ENCODE peak calls at places on chromosomes 3 and 15, in four cellular contexts. V is activated CD4-positive, alpha-beta T cell treated with anti-CD3 and anti-CD28 coated beads, Interleukin-2, amount 10 ng/mL, durations not matched to agents 7 days and 5 days; B is stimulated activated CD8-positive, alpha-beta memory T cell treated with anti-CD3 and anti-CD28 coated beads, Interleukin-4, amount 100 ng/mL, for 1 hour; E is neuronal stem cell. X is an unnamed sample.
A peak's percentile ranks its signal among the peaks of the same experiment; 100 is the strongest.

GRCh38 chr15:89052474-89052873 is 35.8 kb upstream of the ABHD2 start:
- DNase-seq in B (no peak), E (no peak), V (no peak), X (no peak)

GRCh38 chr3:107367353-107367752 is 9.9 kb upstream of the CCDC54 start:
- DNase-seq in V (peak; percentile 9), E (no peak), B (no peak), X (no peak)

GRCh38 chr3:10928961-10929471 is 63.5 kb upstream of the SLC6A1 start:
- DNase-seq in B (no peak), V (no peak), E (no peak), X (no peak)

GRCh38 chr15:45829336-45830153 is 194.7 kb downstream of the SQOR start:
- DNase-seq in V (no peak), B (no peak), E (no peak), X (no peak)

GRCh38 chr3:96027718-96028117 is 786.7 kb upstream of the EPHA6 start:
- DNase-seq in V (no peak), E (no peak), B (no peak), X (no peak)

GRCh38 chr3:98095870-98096269 is 8.9 kb downstream of the OR5AC2 start:
- DNase-seq in V (no peak), E (no peak), B (no peak), X (no peak)

GRCh38 chr15:60476713-60477112 is 2.2 kb downstream of the ICE2 start:
- DNase-seq in E (no peak), B (no peak), V (no peak), X (no peak)

GRCh38 chr3:194469977-194470376 is 16.8 kb downstream of the ATP13A3 start:
- DNase-seq in B (no peak), E (no peak), V (no peak), X (no peak)

GRCh38 chr3:144770813-144771400 is 799.3 kb downstream of the DIPK2A start:
- DNase-seq in E (peak; percentile 8), B (no peak), V (no peak), X (no peak)

GRCh38 chr15:101123222-101123910 is 128.5 kb downstream of the CHSY1 start:
- DNase-seq in V (no peak), E (no peak), B (no peak), X (no peak)

GRCh38 chr3:32257641-32258438 is 19.4 kb downstream of the CMTM8 start:
- DNase-seq in E (no peak), B (no peak), V (no peak), X (no peak)

GRCh38 chr3:151299006-151299405 is 17.6 kb downstream of the GPR87 start:
- DNase-seq in V (no peak), E (no peak), B (no peak), X (no peak)

GRCh38 chr3:47565861-47566550 is 12.7 kb downstream of the CSPG5 start:
- DNase-seq in B (no peak), E (no peak), V (no peak), X (no peak)

GRCh38 chr3:127204841-127205582 is 12.1 kb downstream of the PRR23E start:
- DNase-seq in B (no peak), E (no peak), V (no peak), X (no peak)

GRCh38 chr3:37217098-37217849 is 42.9 kb upstream of the LRRFIP2 start:
- DNase-seq in B (no peak), V (no peak), E (no peak), X (peak; percentile 41)

GRCh38 chr3:16183601-16184270 is 9.3 kb downstream of the GALNT15 start:
- DNase-seq in V (no peak), E (no peak), B (no peak), X (no peak)

GRCh38 chr3:123644358-123644757 is 59.5 kb upstream of the HACD2 start:
- DNase-seq in B (no peak), V (no peak), E (no peak), X (no peak)

GRCh38 chr3:8198605-8199004 is 303.0 kb upstream of the LMCD1 start:
- DNase-seq in V (no peak), E (no peak), B (no peak), X (no peak)

GRCh38 chr3:105385868-105386508 is 19.3 kb downstream of the ALCAM start:
- DNase-seq in B (no peak), E (no peak), V (no peak), X (no peak)

GRCh38 chr3:188693435-188693834 is 478.3 kb upstream of the TPRG1 start:
- DNase-seq in B (no peak), V (no peak), E (no peak), X (no peak)

GRCh38 chr3:39343076-39343717 is 13.7 kb downstream of the CCR8 start:
- DNase-seq in B (no peak), V (no peak), E (no peak), X (no peak)

GRCh38 chr3:66095295-66096001 is 56.7 kb upstream of the MAGI1 start:
- DNase-seq in E (no peak), V (no peak), B (no peak), X (no peak)

GRCh38 chr15:41917767-41918430 is 24.0 kb upstream of the SPTBN5 start:
- DNase-seq in E (no peak), B (no peak), V (no peak), X (no peak)

GRCh38 chr15:75235760-75236729 is 22.1 kb upstream of the GOLGA6C start:
- DNase-seq in V (no peak), E (no peak), B (no peak), X (no peak)

GRCh38 chr15:27457766-27458165 is 486.8 kb downstream of the GABRG3 start:
- DNase-seq in B (no peak), E (no peak), V (no peak), X (no peak)

GRCh38 chr3:191775451-191776233 is 314.7 kb downstream of the PYDC2 start:
- DNase-seq in V (no peak), B (no peak), E (no peak), X (no peak)

GRCh38 chr3:194905696-194906095 is 220.0 kb downstream of the FAM43A start:
- DNase-seq in E (no peak), V (no peak), B (no peak), X (no peak)

GRCh38 chr15:97680606-97681220 is 279.8 kb upstream of the ARRDC4 start:
- DNase-seq in E (no peak), V (no peak), B (no peak), X (no peak)

GRCh38 chr3:138717348-138717747 is 108.8 kb downstream of the FAIM start:
- DNase-seq in E (no peak), V (no peak), B (no peak), X (no peak)

GRCh38 chr3:111283165-111283564 is 211.5 kb downstream of the NECTIN3 start:
- DNase-seq in V (no peak), E (no peak), B (no peak), X (no peak)

GRCh38 chr15:25427861-25428260 is 11.0 kb downstream of the UBE3A start:
- DNase-seq in V (no peak), E (no peak), B (no peak), X (no peak)

GRCh38 chr3:45927881-45928280 is 15.4 kb upstream of the CXCR6 start:
- DNase-seq in V (no peak), B (no peak), E (no peak), X (no peak)

X was measured in central memory CD8-positive, alpha-beta T cell.